ENCODE peak calls at places on chromosomes 6 and 20, in five cellular contexts. One of them, this sample, is unnamed.
A peak's percentile ranks its signal among the peaks of the same experiment; 100 is the strongest.

GRCh38 chr20:7113577-7114466 is 346.3 kb downstream of the BMP2 start:
- DNase-seq in prostate gland: no peak
- DNase-seq in HepG2: peak; percentile 49
- DNase-seq in stomach: peak; percentile 28
- DNase-seq in sigmoid colon: no peak
- DNase-seq in this sample: no peak

GRCh38 chr20:4102381-4102780 is 87.0 kb upstream of the RNF24 start:
- DNase-seq in HepG2: no peak
- DNase-seq in prostate gland: no peak
- DNase-seq in sigmoid colon: no peak
- DNase-seq in stomach: no peak
- DNase-seq in this sample: no peak

GRCh38 chr20:6916938-6917337 is 149.5 kb downstream of the BMP2 start:
- DNase-seq in HepG2: no peak
- DNase-seq in prostate gland: no peak
- DNase-seq in sigmoid colon: no peak
- DNase-seq in stomach: no peak
- DNase-seq in this sample: no peak

GRCh38 chr20:46014517-46015396 is 6.0 kb downstream of the MMP9 start:
- DNase-seq in HepG2: peak; percentile 82
- DNase-seq in stomach: no peak
- DNase-seq in sigmoid colon: no peak
- DNase-seq in prostate gland: no peak
- DNase-seq in this sample: no peak

GRCh38 chr20:51121901-51122412 is 99.0 kb upstream of the KCNG1 start:
- DNase-seq in prostate gland: peak; percentile 33
- DNase-seq in sigmoid colon: peak; percentile 34
- DNase-seq in stomach: no peak
- DNase-seq in HepG2: no peak
- DNase-seq in this sample: no peak

GRCh38 chr6:37940074-37940847 is 120.7 kb downstream of the ZFAND3 start:
- DNase-seq in prostate gland: peak; percentile 16
- DNase-seq in sigmoid colon: peak; percentile 67
- DNase-seq in HepG2: no peak
- DNase-seq in stomach: no peak
- DNase-seq in this sample: no peak

GRCh38 chr6:43334466-43335095 is 26.0 kb upstream of the CRIP3 start:
- DNase-seq in stomach: no peak
- DNase-seq in sigmoid colon: no peak
- DNase-seq in prostate gland: no peak
- DNase-seq in HepG2: peak; percentile 66
- DNase-seq in this sample: no peak

GRCh38 chr6:108115598-108116058 is 41.1 kb upstream of the OSTM1 start:
- DNase-seq in stomach: peak; percentile 66
- DNase-seq in prostate gland: no peak
- DNase-seq in sigmoid colon: no peak
- DNase-seq in HepG2: peak; percentile 47
- DNase-seq in this sample: no peak

GRCh38 chr20:13288357-13288756 is 67.3 kb downstream of the ISM1 start:
- DNase-seq in prostate gland: no peak
- DNase-seq in stomach: no peak
- DNase-seq in HepG2: peak; percentile 21
- DNase-seq in sigmoid colon: no peak
- DNase-seq in this sample: no peak

GRCh38 chr6:18359237-18359885 is 27.8 kb upstream of the RNF144B start:
- DNase-seq in prostate gland: no peak
- DNase-seq in HepG2: no peak
- DNase-seq in sigmoid colon: no peak
- DNase-seq in stomach: no peak
- DNase-seq in this sample: no peak

GRCh38 chr6:30955367-30956042 is 14.7 kb downstream of the MUCL3 start:
- DNase-seq in stomach: peak; percentile 66
- DNase-seq in HepG2: no peak
- DNase-seq in sigmoid colon: peak; percentile 79
- DNase-seq in prostate gland: no peak
- DNase-seq in this sample: no peak

GRCh38 chr6:1767481-1768246 is 157.9 kb downstream of the FOXC1 start:
- DNase-seq in sigmoid colon: no peak
- DNase-seq in prostate gland: no peak
- DNase-seq in HepG2: no peak
- DNase-seq in stomach: no peak
- DNase-seq in this sample: no peak

GRCh38 chr20:49483018-49483705 is 694 bp upstream of the KCNB1 start:
- DNase-seq in HepG2: no peak
- DNase-seq in prostate gland: no peak
- DNase-seq in sigmoid colon: no peak
- DNase-seq in stomach: no peak
- DNase-seq in this sample: no peak

GRCh38 chr20:36030143-36030542 is 61.8 kb downstream of the CNBD2 start:
- DNase-seq in stomach: no peak
- DNase-seq in sigmoid colon: peak; percentile 75
- DNase-seq in prostate gland: no peak
- DNase-seq in HepG2: no peak
- DNase-seq in this sample: no peak

GRCh38 chr6:168528457-168529095 is 87.6 kb downstream of the SMOC2 start:
- DNase-seq in HepG2: no peak
- DNase-seq in prostate gland: no peak
- DNase-seq in sigmoid colon: no peak
- DNase-seq in stomach: no peak
- DNase-seq in this sample: no peak

GRCh38 chr20:4480104-4480503 is 241.6 kb upstream of the PRND start:
- DNase-seq in sigmoid colon: no peak
- DNase-seq in prostate gland: no peak
- DNase-seq in HepG2: no peak
- DNase-seq in stomach: no peak
- DNase-seq in this sample: no peak

GRCh38 chr20:10648651-10649050 is 25.1 kb downstream of the JAG1 start:
- DNase-seq in stomach: no peak
- DNase-seq in prostate gland: no peak
- DNase-seq in sigmoid colon: no peak
- DNase-seq in HepG2: no peak
- DNase-seq in this sample: no peak

GRCh38 chr6:148535976-148536375 is 193.3 kb downstream of the SASH1 start:
- DNase-seq in sigmoid colon: no peak
- DNase-seq in stomach: no peak
- DNase-seq in prostate gland: no peak
- DNase-seq in HepG2: no peak
- DNase-seq in this sample: no peak

GRCh38 chr6:43981363-43981990 is 145.8 kb downstream of the MRPL14 start:
- DNase-seq in prostate gland: no peak
- DNase-seq in sigmoid colon: peak; percentile 30
- DNase-seq in stomach: peak; percentile 11
- DNase-seq in HepG2: no peak
- DNase-seq in this sample: no peak

DNA sequence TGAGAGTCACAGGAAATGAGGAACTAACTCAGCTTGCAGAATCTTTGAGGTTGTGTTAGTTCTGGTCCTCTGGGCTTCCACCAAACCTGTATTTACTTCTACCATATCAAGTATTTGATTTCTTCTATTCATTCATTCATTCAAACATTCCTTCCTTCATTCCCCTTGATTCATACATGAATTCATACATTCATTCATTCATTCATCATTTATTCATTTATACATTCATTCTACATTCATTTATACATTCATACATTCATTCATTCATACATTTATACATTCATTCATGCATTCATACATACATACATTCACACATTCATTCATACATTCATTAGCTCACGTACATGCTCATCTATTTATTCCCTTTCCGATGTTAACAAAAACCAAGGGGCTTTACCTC is 120.3 kb downstream of the BMP7 start:
- DNase-seq in HepG2: no peak
- DNase-seq in prostate gland: no peak
- DNase-seq in sigmoid colon: no peak
- DNase-seq in stomach: no peak
- DNase-seq in this sample: no peak
- H3K27me3 ChIP-seq in HepG2: peaks cover 2% of the 10 kb centered on the region
- H3K27me3 ChIP-seq in prostate gland: no peaks in the 10 kb centered on the region
- H3K27me3 ChIP-seq in sigmoid colon: no peaks in the 10 kb centered on the region
- H3K27me3 ChIP-seq in stomach: no peaks in the 10 kb centered on the region
- H3K27me3 ChIP-seq in this sample: no peaks in the 10 kb centered on the region

GRCh38 chr20:44959082-44959895 is 908 bp downstream of the TOMM34 start:
- DNase-seq in stomach: no peak
- DNase-seq in HepG2: peak; percentile 65
- DNase-seq in sigmoid colon: no peak
- DNase-seq in prostate gland: no peak
- DNase-seq in this sample: no peak

GRCh38 chr20:44958276-44958675 is 1.9 kb downstream of the TOMM34 start:
- DNase-seq in sigmoid colon: no peak
- DNase-seq in prostate gland: no peak
- DNase-seq in stomach: no peak
- DNase-seq in HepG2: no peak
- DNase-seq in this sample: no peak

GRCh38 chr20:44961024-44961866 is 1.0 kb upstream of the TOMM34 start:
- DNase-seq in stomach: no peak
- DNase-seq in HepG2: peak; percentile 34
- DNase-seq in sigmoid colon: no peak
- DNase-seq in prostate gland: no peak
- DNase-seq in this sample: no peak

GRCh38 chr20:44961868-44962267 is 1.7 kb upstream of the TOMM34 start:
- DNase-seq in HepG2: peak; percentile 30
- DNase-seq in prostate gland: no peak
- DNase-seq in stomach: no peak
- DNase-seq in sigmoid colon: no peak
- DNase-seq in this sample: no peak

GRCh38 chr20:44959896-44960852 is at the start of gene TOMM34:
- DNase-seq in sigmoid colon: peak; percentile 97
- DNase-seq in stomach: peak; percentile 98
- DNase-seq in prostate gland: peak; percentile 94
- DNase-seq in HepG2: peak; percentile 94
- DNase-seq in this sample: no peak
- TF ChIP-seq POLR2AphosphoS5 in sigmoid colon: peak; percentile 69
- TF ChIP-seq POLR2AphosphoS5 in stomach: peak; percentile 93
- TF ChIP-seq POLR2AphosphoS5 in prostate gland: peak; percentile 95
- TF ChIP-seq POLR2AphosphoS5 in HepG2: peak; percentile 91
- TF ChIP-seq POLR2AphosphoS5 in this sample: peak; percentile 90

DNA sequence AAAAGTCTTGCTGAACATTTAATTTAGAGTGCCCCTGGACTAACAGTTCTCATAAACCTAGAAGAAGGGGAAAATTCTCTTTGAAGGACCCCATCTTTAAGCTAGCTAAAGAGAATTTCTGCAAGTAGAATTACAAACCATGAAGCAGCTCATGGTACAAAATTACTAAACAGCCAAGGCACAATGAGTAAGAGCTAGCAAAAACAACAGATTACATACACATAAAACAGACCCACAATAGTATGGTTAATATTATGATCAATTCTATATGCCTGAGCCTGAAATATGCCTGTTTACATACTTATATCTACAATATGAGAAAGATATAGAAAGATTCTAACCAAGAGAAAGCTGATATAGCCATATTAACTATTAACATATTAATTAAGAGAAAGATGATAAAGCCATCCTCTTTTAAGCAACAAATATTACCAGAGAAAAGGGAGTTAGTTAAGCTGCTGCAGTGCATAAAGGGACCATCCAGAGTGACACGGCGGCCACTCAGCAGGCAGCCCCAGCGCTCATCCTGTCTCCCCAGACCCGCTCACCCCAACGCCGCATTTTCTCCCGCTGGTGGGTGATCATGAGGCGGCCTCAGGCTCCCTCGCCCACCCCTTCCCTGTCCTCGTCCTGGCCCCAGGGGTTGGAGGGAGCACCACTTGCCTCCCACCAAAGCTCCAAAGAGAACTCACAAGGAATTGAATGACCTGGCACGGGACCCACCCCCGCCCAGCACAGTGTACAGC is 98.4 kb upstream of the CARMIL1 start:
- DNase-seq in stomach: no peak
- DNase-seq in HepG2: no peak
- DNase-seq in prostate gland: no peak
- DNase-seq in sigmoid colon: no peak
- DNase-seq in this sample: no peak
- H3K27me3 ChIP-seq in stomach: no peaks in the 10 kb centered on the region
- H3K27me3 ChIP-seq in HepG2: no peaks in the 10 kb centered on the region
- H3K27me3 ChIP-seq in prostate gland: no peaks in the 10 kb centered on the region
- H3K27me3 ChIP-seq in sigmoid colon: no peaks in the 10 kb centered on the region
- H3K27me3 ChIP-seq in this sample: no peaks in the 10 kb centered on the region

DNA sequence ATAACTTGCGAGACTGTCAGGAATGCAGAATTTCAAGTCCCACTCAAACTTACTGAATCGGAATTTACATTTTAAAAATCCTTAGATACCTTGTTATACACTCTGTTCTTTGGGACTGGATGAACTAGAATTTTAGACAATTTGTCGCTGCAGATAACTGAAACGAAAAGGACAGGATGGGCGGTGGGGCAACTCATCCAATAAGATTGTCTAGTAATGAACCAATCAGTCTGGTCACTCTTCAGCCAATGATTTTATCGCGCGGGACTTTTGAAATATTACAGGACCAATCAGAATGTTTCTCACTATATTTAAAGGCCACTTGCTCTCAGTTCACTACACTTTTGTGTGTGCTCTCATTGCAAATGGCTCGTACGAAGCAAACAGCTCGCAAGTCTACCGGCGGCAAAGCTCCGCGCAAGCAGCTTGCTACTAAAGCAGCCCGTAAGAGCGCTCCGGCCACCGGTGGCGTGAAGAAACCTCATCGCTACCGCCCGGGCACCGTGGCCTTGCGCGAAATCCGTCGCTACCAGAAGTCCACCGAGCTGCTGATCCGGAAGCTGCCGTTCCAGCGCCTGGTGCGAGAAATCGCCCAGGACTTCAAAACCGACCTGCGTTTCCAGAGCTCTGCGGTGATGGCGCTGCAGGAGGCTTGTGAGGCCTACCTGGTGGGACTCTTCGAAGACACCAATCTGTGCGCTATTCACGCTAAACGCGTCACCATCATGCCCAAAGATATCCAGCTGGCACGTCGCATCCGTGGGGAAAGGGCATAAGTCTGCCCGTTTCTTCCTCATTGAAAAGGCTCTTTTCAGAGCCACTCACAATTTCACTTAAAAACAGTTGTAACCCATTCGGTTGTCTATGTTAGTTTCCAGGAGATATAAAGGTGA is 41.9 kb upstream of the HFE start:
- DNase-seq in prostate gland: peak; percentile 91
- DNase-seq in sigmoid colon: peak; percentile 94
- DNase-seq in HepG2: peak; percentile 99
- DNase-seq in stomach: peak; percentile 76
- DNase-seq in this sample: no peak
- TF ChIP-seq POLR2AphosphoS5 in prostate gland: peak; percentile 92
- TF ChIP-seq POLR2AphosphoS5 in sigmoid colon: peak; percentile 95
- TF ChIP-seq POLR2AphosphoS5 in HepG2: peak; percentile 99
- TF ChIP-seq POLR2AphosphoS5 in stomach: peak; percentile 95
- TF ChIP-seq POLR2AphosphoS5 in this sample: peak; percentile 73

GRCh38 chr6:34142599-34142998 is 3.3 kb downstream of the GRM4 start:
- DNase-seq in prostate gland: no peak
- DNase-seq in HepG2: no peak
- DNase-seq in stomach: no peak
- DNase-seq in sigmoid colon: no peak
- DNase-seq in this sample: no peak
- H3K27me3 ChIP-seq in prostate gland: peaks cover 8% of the 10 kb centered on the region
- H3K27me3 ChIP-seq in HepG2: peaks cover 20% of the 10 kb centered on the region
- H3K27me3 ChIP-seq in stomach: peaks cover 16% of the 10 kb centered on the region
- H3K27me3 ChIP-seq in sigmoid colon: peaks cover 67% of the 10 kb centered on the region
- H3K27me3 ChIP-seq in this sample: peaks cover 7% of the 10 kb centered on the region

GRCh38 chr6:127255286-127255685 is 11.4 kb upstream of the RNF146 start:
- DNase-seq in stomach: no peak
- DNase-seq in prostate gland: no peak
- DNase-seq in HepG2: no peak
- DNase-seq in sigmoid colon: no peak
- DNase-seq in this sample: no peak

GRCh38 chr6:127247114-127248096 is 19.3 kb upstream of the RNF146 start:
- DNase-seq in sigmoid colon: no peak
- DNase-seq in HepG2: no peak
- DNase-seq in prostate gland: no peak
- DNase-seq in stomach: no peak
- DNase-seq in this sample: no peak

GRCh38 chr6:127249619-127250018 is 17.0 kb upstream of the RNF146 start:
- DNase-seq in stomach: no peak
- DNase-seq in HepG2: no peak
- DNase-seq in prostate gland: no peak
- DNase-seq in sigmoid colon: no peak
- DNase-seq in this sample: no peak
- TF ChIP-seq POLR2AphosphoS5 in stomach: no peak
- TF ChIP-seq POLR2AphosphoS5 in HepG2: no peak
- TF ChIP-seq POLR2AphosphoS5 in prostate gland: no peak
- TF ChIP-seq POLR2AphosphoS5 in sigmoid colon: no peak
- TF ChIP-seq POLR2AphosphoS5 in this sample: no peak

This sample was measured in vagina.